ENCODE peak calls at places on chromosomes 6 and 20, in ten cellular contexts. N, T, S, G, Y, R, X, K, F and U are unnamed samples.

GRCh38 chr6:53492860-53493634 is 51.9 kb downstream of the GCLC start:
- DNase-seq in N (no peak), T (peak), S (no peak), G (peak), Y (no peak), R (peak), X (no peak), K (peak), F (no peak), U (peak)

GRCh38 chr20:5945963-5946362 is 4.4 kb downstream of the TRMT6 start:
- DNase-seq in N (no peak), T (no peak), S (no peak), G (no peak), Y (no peak), R (no peak), X (no peak), K (peak), F (no peak), U (peak)

GRCh38 chr6:122996797-122997520 is 924 bp downstream of the CLVS2 start:
- DNase-seq in N (no peak), T (no peak), S (no peak), G (no peak), Y (no peak), R (no peak), X (no peak), K (no peak), F (no peak), U (no peak)

GRCh38 chr6:169930799-169931198 is 179.4 kb downstream of the ERMARD start:
- DNase-seq in N (no peak), T (no peak), S (no peak), G (no peak), Y (no peak), R (no peak), X (no peak), K (no peak), F (no peak), U (no peak)

GRCh38 chr6:154292855-154293519 is 63.6 kb downstream of the IPCEF1 start:
- DNase-seq in N (no peak), T (no peak), S (no peak), G (peak), Y (no peak), R (no peak), X (no peak), K (peak), F (no peak), U (no peak)

GRCh38 chr6:97497713-97498331 is 214.8 kb upstream of the MMS22L start:
- DNase-seq in N (peak), T (peak), S (peak), G (peak), Y (peak), R (peak), X (peak), K (peak), F (peak), U (peak)

GRCh38 chr6:158903801-158904200 is 84.6 kb upstream of the EZR start:
- DNase-seq in N (no peak), T (no peak), S (no peak), G (no peak), Y (no peak), R (no peak), X (no peak), K (no peak), F (no peak), U (no peak)

GRCh38 chr6:118735320-118735719 is 83.9 kb upstream of the CEP85L start:
- DNase-seq in N (no peak), T (no peak), S (no peak), G (peak), Y (no peak), R (no peak), X (no peak), K (peak), F (no peak), U (no peak)

GRCh38 chr20:59571591-59572314 is 32.6 kb upstream of the PHACTR3 start:
- DNase-seq in N (peak), T (peak), S (peak), G (peak), Y (peak), R (peak), X (peak), K (peak), F (peak), U (peak)

GRCh38 chr6:149237464-149237863 is 80.0 kb upstream of the TAB2 start:
- DNase-seq in N (no peak), T (no peak), S (no peak), G (no peak), Y (no peak), R (no peak), X (no peak), K (no peak), F (no peak), U (no peak)

GRCh38 chr6:56595490-56596122 is 47.1 kb downstream of the DST start:
- DNase-seq in N (no peak), T (peak), S (peak), G (peak), Y (peak), R (peak), X (peak), K (peak), F (no peak), U (peak)

GRCh38 chr6:107192739-107193296 is 77.5 kb upstream of the BEND3 start:
- DNase-seq in N (no peak), T (no peak), S (no peak), G (no peak), Y (no peak), R (no peak), X (no peak), K (no peak), F (no peak), U (no peak)

GRCh38 chr6:115830895-115831294 is 229.8 kb downstream of the FRK start:
- DNase-seq in N (no peak), T (no peak), S (no peak), G (no peak), Y (no peak), R (no peak), X (no peak), K (peak), F (no peak), U (no peak)

GRCh38 chr20:62599216-62600110 is 42.8 kb upstream of the SLCO4A1 start:
- DNase-seq in N (no peak), T (no peak), S (no peak), G (no peak), Y (no peak), R (no peak), X (no peak), K (no peak), F (no peak), U (no peak)

GRCh38 chr6:159931112-159931511 is 37.8 kb upstream of the IGF2R start:
- DNase-seq in N (no peak), T (no peak), S (no peak), G (no peak), Y (no peak), R (peak), X (no peak), K (no peak), F (no peak), U (no peak)

GRCh38 chr6:158213925-158214674 is 46.0 kb downstream of the GTF2H5 start:
- DNase-seq in N (peak), T (peak), S (peak), G (peak), Y (peak), R (peak), X (peak), K (peak), F (peak), U (peak)

GRCh38 chr6:89997456-89998445 is 103.5 kb downstream of the GJA10 start:
- DNase-seq in N (no peak), T (peak), S (peak), G (no peak), Y (no peak), R (no peak), X (peak), K (peak), F (no peak), U (peak)

GRCh38 chr6:109229536-109229935 is 134.2 kb downstream of the CEP57L1 start:
- DNase-seq in N (no peak), T (peak), S (no peak), G (no peak), Y (no peak), R (no peak), X (peak), K (no peak), F (no peak), U (no peak)

GRCh38 chr20:61525781-61526431 is 273.8 kb downstream of the CDH4 start:
- DNase-seq in N (no peak), T (no peak), S (no peak), G (no peak), Y (no peak), R (no peak), X (no peak), K (no peak), F (no peak), U (no peak)

GRCh38 chr6:70860044-70860443 is 96.8 kb downstream of the B3GAT2 start:
- DNase-seq in N (no peak), T (no peak), S (no peak), G (no peak), Y (no peak), R (no peak), X (no peak), K (no peak), F (no peak), U (no peak)

GRCh38 chr6:37170273-37171140 is 555 bp downstream of the PIM1 start:
- DNase-seq in N (no peak), T (peak), S (peak), G (no peak), Y (no peak), R (no peak), X (peak), K (peak), F (peak), U (no peak)

GRCh38 chr20:4684837-4685413 is 36.8 kb upstream of the PRND start:
- DNase-seq in N (no peak), T (no peak), S (no peak), G (no peak), Y (no peak), R (no peak), X (no peak), K (peak), F (no peak), U (no peak)

GRCh38 chr6:116012966-116013365 is 47.7 kb downstream of the FRK start:
- DNase-seq in N (no peak), T (no peak), S (no peak), G (no peak), Y (no peak), R (no peak), X (no peak), K (no peak), F (no peak), U (no peak)